ENCODE peak calls at places on chromosome 19, in five cellular contexts. One of them, this sample, is unnamed.

GRCh38 chr19:20968092-20968491 is 45.0 kb downstream of the ZNF85 start:
- DNase-seq in brain microvascular endothelial cell: no peak
- DNase-seq in neural progenitor cell: no peak
- DNase-seq in heart left ventricle: no peak
- DNase-seq in colonic mucosa: no peak
- DNase-seq in this sample: peak

GRCh38 chr19:47110521-47111080 is 3.0 kb downstream of the ZC3H4 start:
- DNase-seq in brain microvascular endothelial cell: no peak
- DNase-seq in heart left ventricle: no peak
- DNase-seq in colonic mucosa: peak
- DNase-seq in neural progenitor cell: peak
- DNase-seq in this sample: no peak

GRCh38 chr19:47765522-47766358 is 12.8 kb upstream of the SELENOW start:
- DNase-seq in brain microvascular endothelial cell: no peak
- DNase-seq in heart left ventricle: peak
- DNase-seq in colonic mucosa: peak
- DNase-seq in neural progenitor cell: peak
- DNase-seq in this sample: peak

GRCh38 chr19:58228584-58229254 is at the start of gene ZNF544:
- DNase-seq in colonic mucosa: peak
- DNase-seq in heart left ventricle: peak
- DNase-seq in brain microvascular endothelial cell: peak
- DNase-seq in neural progenitor cell: peak
- DNase-seq in this sample: peak

GRCh38 chr19:22052644-22053013 is 345 bp downstream of the ZNF257 start:
- DNase-seq in neural progenitor cell: no peak
- DNase-seq in heart left ventricle: peak
- DNase-seq in colonic mucosa: peak
- DNase-seq in brain microvascular endothelial cell: no peak
- DNase-seq in this sample: peak

GRCh38 chr19:444677-445210 is 16.1 kb downstream of the SHC2 start:
- DNase-seq in colonic mucosa: no peak
- DNase-seq in neural progenitor cell: no peak
- DNase-seq in heart left ventricle: no peak
- DNase-seq in brain microvascular endothelial cell: no peak
- DNase-seq in this sample: no peak

GRCh38 chr19:47230122-47230920 is 678 bp downstream of the BBC3 start:
- DNase-seq in brain microvascular endothelial cell: no peak
- DNase-seq in heart left ventricle: peak
- DNase-seq in colonic mucosa: peak
- DNase-seq in neural progenitor cell: peak
- DNase-seq in this sample: peak

GRCh38 chr19:8088752-8089663 is 36.4 kb downstream of the CCL25 start:
- DNase-seq in neural progenitor cell: no peak
- DNase-seq in brain microvascular endothelial cell: no peak
- DNase-seq in heart left ventricle: no peak
- DNase-seq in colonic mucosa: no peak
- DNase-seq in this sample: no peak

GRCh38 chr19:44850641-44851109 is 4.6 kb downstream of the NECTIN2 start:
- DNase-seq in neural progenitor cell: no peak
- DNase-seq in heart left ventricle: peak
- DNase-seq in brain microvascular endothelial cell: no peak
- DNase-seq in colonic mucosa: no peak
- DNase-seq in this sample: no peak

GRCh38 chr19:47679922-47680857 is 33.0 kb upstream of the EHD2 start:
- DNase-seq in brain microvascular endothelial cell: no peak
- DNase-seq in heart left ventricle: no peak
- DNase-seq in colonic mucosa: no peak
- DNase-seq in neural progenitor cell: no peak
- DNase-seq in this sample: no peak

GRCh38 chr19:45455707-45456499 is 11.9 kb upstream of the FOSB start:
- DNase-seq in heart left ventricle: peak
- DNase-seq in neural progenitor cell: peak
- DNase-seq in colonic mucosa: peak
- DNase-seq in brain microvascular endothelial cell: peak
- DNase-seq in this sample: peak

GRCh38 chr19:14141041-14141440 is 4.7 kb upstream of the ASF1B start:
- DNase-seq in neural progenitor cell: no peak
- DNase-seq in heart left ventricle: no peak
- DNase-seq in brain microvascular endothelial cell: no peak
- DNase-seq in colonic mucosa: no peak
- DNase-seq in this sample: no peak

GRCh38 chr19:11422163-11423068 is 3.3 kb upstream of the RGL3 start:
- DNase-seq in brain microvascular endothelial cell: peak
- DNase-seq in neural progenitor cell: peak
- DNase-seq in heart left ventricle: peak
- DNase-seq in colonic mucosa: peak
- DNase-seq in this sample: peak

GRCh38 chr19:19774354-19775033 is 41.6 kb upstream of the ZNF14 start:
- DNase-seq in neural progenitor cell: no peak
- DNase-seq in brain microvascular endothelial cell: no peak
- DNase-seq in colonic mucosa: no peak
- DNase-seq in heart left ventricle: no peak
- DNase-seq in this sample: no peak

GRCh38 chr19:41997121-41997850 is 3.3 kb upstream of the ATP1A3 start:
- DNase-seq in colonic mucosa: peak
- DNase-seq in neural progenitor cell: peak
- DNase-seq in heart left ventricle: no peak
- DNase-seq in brain microvascular endothelial cell: peak
- DNase-seq in this sample: peak

GRCh38 chr19:7575426-7576040 is 20.1 kb upstream of the CAMSAP3 start:
- DNase-seq in brain microvascular endothelial cell: peak
- DNase-seq in neural progenitor cell: no peak
- DNase-seq in heart left ventricle: no peak
- DNase-seq in colonic mucosa: no peak
- DNase-seq in this sample: peak

GRCh38 chr19:45163156-45163555 is 2.4 kb upstream of the NKPD1 start:
- DNase-seq in brain microvascular endothelial cell: no peak
- DNase-seq in heart left ventricle: no peak
- DNase-seq in colonic mucosa: no peak
- DNase-seq in neural progenitor cell: no peak
- DNase-seq in this sample: no peak

GRCh38 chr19:36257512-36257876 is 42.6 kb downstream of the ZNF146 start:
- DNase-seq in colonic mucosa: no peak
- DNase-seq in brain microvascular endothelial cell: no peak
- DNase-seq in neural progenitor cell: no peak
- DNase-seq in heart left ventricle: peak
- DNase-seq in this sample: no peak
- H3K4me3 ChIP-seq in colonic mucosa: peak
- H3K4me3 ChIP-seq in brain microvascular endothelial cell: peak
- H3K4me3 ChIP-seq in neural progenitor cell: no peak
- H3K4me3 ChIP-seq in heart left ventricle: peak
- H3K4me3 ChIP-seq in this sample: peak

GRCh38 chr19:50357178-50358100 is 8.0 kb downstream of the NAPSA start:
- DNase-seq in neural progenitor cell: peak
- DNase-seq in brain microvascular endothelial cell: peak
- DNase-seq in colonic mucosa: peak
- DNase-seq in heart left ventricle: peak
- DNase-seq in this sample: peak
- TF ChIP-seq CTCF in neural progenitor cell: peak
- TF ChIP-seq CTCF in brain microvascular endothelial cell: peak
- TF ChIP-seq CTCF in colonic mucosa: peak
- TF ChIP-seq CTCF in heart left ventricle: peak
- TF ChIP-seq CTCF in this sample: peak

GRCh38 chr19:4609878-4610511 is 29.3 kb upstream of the TNFAIP8L1 start:
- DNase-seq in colonic mucosa: no peak
- DNase-seq in neural progenitor cell: no peak
- DNase-seq in brain microvascular endothelial cell: no peak
- DNase-seq in heart left ventricle: peak
- DNase-seq in this sample: no peak
- H3K4me3 ChIP-seq in colonic mucosa: no peak
- H3K4me3 ChIP-seq in neural progenitor cell: no peak
- H3K4me3 ChIP-seq in brain microvascular endothelial cell: no peak
- H3K4me3 ChIP-seq in heart left ventricle: no peak
- H3K4me3 ChIP-seq in this sample: no peak

GRCh38 chr19:38599722-38600121 is 18.0 kb downstream of the MAP4K1 start:
- DNase-seq in heart left ventricle: no peak
- DNase-seq in neural progenitor cell: no peak
- DNase-seq in colonic mucosa: no peak
- DNase-seq in brain microvascular endothelial cell: no peak
- DNase-seq in this sample: no peak

GRCh38 chr19:38597075-38597474 is 20.7 kb downstream of the MAP4K1 start:
- DNase-seq in heart left ventricle: no peak
- DNase-seq in colonic mucosa: no peak
- DNase-seq in brain microvascular endothelial cell: no peak
- DNase-seq in neural progenitor cell: no peak
- DNase-seq in this sample: no peak

GRCh38 chr19:38592940-38593339 is 24.8 kb downstream of the MAP4K1 start:
- DNase-seq in colonic mucosa: no peak
- DNase-seq in brain microvascular endothelial cell: no peak
- DNase-seq in neural progenitor cell: no peak
- DNase-seq in heart left ventricle: no peak
- DNase-seq in this sample: no peak

DNA sequence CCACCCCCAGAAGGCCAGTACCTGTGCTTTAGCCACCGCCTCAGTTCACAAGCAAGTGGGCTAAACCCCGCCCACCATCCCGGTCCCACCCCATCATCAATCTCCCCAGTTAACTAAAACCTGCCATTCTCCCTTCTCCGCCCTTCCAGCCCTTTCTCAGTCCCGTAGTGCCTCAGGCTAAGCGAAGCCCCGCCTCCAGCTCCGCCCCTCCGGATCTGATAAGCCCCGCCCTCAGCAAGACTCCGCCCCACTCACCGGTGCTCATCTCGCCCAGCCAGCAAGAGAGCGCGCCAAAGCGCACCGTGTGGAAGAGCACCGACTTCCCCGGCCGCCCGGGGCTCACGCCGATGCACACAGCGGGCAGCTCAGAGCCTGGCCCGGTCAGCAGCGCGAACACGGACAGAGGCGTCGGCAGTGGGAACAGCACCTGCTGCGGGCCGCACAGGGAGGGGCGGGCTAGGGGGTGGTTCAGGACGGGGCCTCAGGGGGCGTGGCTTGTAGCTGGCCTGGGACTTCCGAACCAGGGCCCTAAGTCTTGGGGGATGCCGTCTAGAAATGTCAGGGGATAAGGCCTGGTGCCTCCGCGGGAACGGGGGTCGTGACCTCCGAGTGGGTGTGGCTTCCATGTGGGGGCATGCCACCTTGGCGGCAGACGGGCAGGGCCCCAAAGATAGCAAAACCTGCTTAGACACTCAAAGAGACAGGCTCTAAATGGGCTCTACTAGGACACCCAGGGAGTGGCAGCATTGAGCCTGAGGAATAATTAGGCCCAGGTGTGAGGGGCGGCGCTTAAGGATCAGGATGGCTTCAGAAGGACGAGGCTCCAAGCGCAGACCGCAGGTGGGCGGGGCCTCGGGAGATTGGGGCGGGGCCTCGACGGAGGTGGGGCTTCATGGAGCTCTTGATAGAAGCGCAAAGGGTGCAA is 21.4 kb downstream of the MAP4K1 start:
- DNase-seq in brain microvascular endothelial cell: no peak
- DNase-seq in neural progenitor cell: peak
- DNase-seq in colonic mucosa: peak
- DNase-seq in heart left ventricle: no peak
- DNase-seq in this sample: peak
- TF ChIP-seq CTCF in brain microvascular endothelial cell: no peak
- TF ChIP-seq CTCF in neural progenitor cell: no peak
- TF ChIP-seq CTCF in colonic mucosa: no peak
- TF ChIP-seq CTCF in heart left ventricle: no peak
- TF ChIP-seq CTCF in this sample: no peak

GRCh38 chr19:2822846-2823245 is 3.2 kb downstream of the ZNF554 start:
- DNase-seq in heart left ventricle: no peak
- DNase-seq in colonic mucosa: no peak
- DNase-seq in brain microvascular endothelial cell: no peak
- DNase-seq in neural progenitor cell: no peak
- DNase-seq in this sample: no peak

GRCh38 chr19:2816641-2817040 is 3.0 kb upstream of the ZNF554 start:
- DNase-seq in heart left ventricle: no peak
- DNase-seq in neural progenitor cell: no peak
- DNase-seq in brain microvascular endothelial cell: no peak
- DNase-seq in colonic mucosa: no peak
- DNase-seq in this sample: no peak

GRCh38 chr19:2819540-2820111 is at the start of gene ZNF554:
- DNase-seq in colonic mucosa: peak
- DNase-seq in neural progenitor cell: peak
- DNase-seq in heart left ventricle: peak
- DNase-seq in brain microvascular endothelial cell: peak
- DNase-seq in this sample: peak

GRCh38 chr19:2823646-2824045 is 4.0 kb downstream of the ZNF554 start:
- DNase-seq in colonic mucosa: no peak
- DNase-seq in brain microvascular endothelial cell: no peak
- DNase-seq in heart left ventricle: no peak
- DNase-seq in neural progenitor cell: no peak
- DNase-seq in this sample: no peak

DNA sequence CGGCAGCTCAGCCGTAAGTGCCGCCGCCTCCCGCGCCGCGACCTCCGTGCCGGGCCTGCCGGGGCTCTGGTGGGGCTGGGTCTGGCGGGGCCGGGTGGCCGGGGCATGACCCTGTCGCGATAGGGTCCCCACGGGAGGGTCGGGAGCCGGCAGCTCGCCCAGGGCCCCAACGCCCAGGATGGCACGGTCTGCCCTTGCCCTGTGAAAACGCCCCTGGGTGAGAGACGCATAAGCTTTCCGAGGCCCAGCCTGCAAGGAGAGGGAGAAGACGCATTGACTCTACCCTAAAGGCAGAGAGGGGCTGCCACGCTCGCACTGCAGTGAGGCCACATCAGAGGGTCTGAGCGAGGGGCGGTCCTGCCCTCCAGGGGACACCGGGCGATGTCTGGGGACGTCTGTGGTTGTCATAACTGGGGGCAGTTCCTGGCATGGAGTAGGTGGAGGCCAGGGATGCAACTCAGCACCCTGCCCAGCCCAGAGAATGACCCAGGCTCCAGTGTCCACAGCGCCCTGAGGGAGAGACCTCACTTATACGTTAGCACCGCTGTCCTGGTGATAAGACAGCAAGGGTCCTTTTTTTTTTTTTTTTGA is 539 bp downstream of the ZNF554 start:
- DNase-seq in heart left ventricle: no peak
- DNase-seq in colonic mucosa: peak
- DNase-seq in neural progenitor cell: peak
- DNase-seq in brain microvascular endothelial cell: no peak
- DNase-seq in this sample: no peak
- H3K4me3 ChIP-seq in heart left ventricle: peak
- H3K4me3 ChIP-seq in colonic mucosa: peak
- H3K4me3 ChIP-seq in neural progenitor cell: peak
- H3K4me3 ChIP-seq in brain microvascular endothelial cell: peak
- H3K4me3 ChIP-seq in this sample: peak

This sample was measured in epithelial cell of esophagus.